ENCODE peak calls at places on chromosomes 6 and 20, in ten cellular contexts. T is SJSA1; E is left cardiac atrium; W is H9; O is CD4-positive, CD25-positive, alpha-beta regulatory T cell; K is T-helper 2 cell treated with Interferon-gamma antibody and Interleukin-4, amounts not matched to agents 5 μg/mL and 100 μg/mL, for 36 hours; C is nephron progenitor cell; Z is caudate nucleus; A is T-helper 1 cell; V is NCI-H1436. N is an unnamed sample.

GRCh38 chr20:9609892-9610502 is 95.6 kb downstream of the LAMP5 start:
- DNase-seq in W (peak), V (peak), C (peak), Z (peak), T (peak), A (peak), K (no peak), O (no peak), E (no peak), N (peak)

GRCh38 chr6:31651602-31652191 is 764 bp downstream of the BAG6 start:
- DNase-seq in A (no peak), V (peak), W (peak), E (peak), Z (no peak), K (no peak), T (no peak), O (no peak), C (no peak), N (no peak)

GRCh38 chr6:7920425-7920824 is 9.8 kb upstream of the TXNDC5 start:
- DNase-seq in W (no peak), A (no peak), K (no peak), C (no peak), V (no peak), E (no peak), T (no peak), Z (no peak), O (no peak), N (no peak)

GRCh38 chr6:138226011-138226410 is 7.7 kb upstream of the PBOV1 start:
- DNase-seq in A (no peak), O (no peak), C (no peak), K (no peak), V (no peak), E (no peak), W (no peak), T (no peak), Z (no peak), N (no peak)

GRCh38 chr6:97885844-97886243 is 602.8 kb upstream of the MMS22L start:
- DNase-seq in E (no peak), W (no peak), C (peak), T (no peak), V (no peak), O (no peak), K (no peak), Z (no peak), A (no peak), N (no peak)

GRCh38 chr20:18739785-18740184 is 73.8 kb upstream of the SCP2D1 start:
- DNase-seq in C (peak), Z (peak), E (no peak), A (no peak), K (no peak), W (no peak), O (no peak), T (no peak), V (peak), N (peak)

GRCh38 chr6:54366647-54367327 is 58.5 kb downstream of the TINAG start:
- DNase-seq in O (no peak), Z (no peak), V (no peak), C (no peak), K (no peak), T (no peak), E (no peak), W (no peak), A (no peak), N (no peak)

GRCh38 chr20:16143596-16143995 is 429.7 kb downstream of the KIF16B start:
- DNase-seq in K (no peak), Z (no peak), T (no peak), O (no peak), V (no peak), W (no peak), E (no peak), A (no peak), C (no peak), N (no peak)

GRCh38 chr6:168420706-168421105 is 20.3 kb upstream of the SMOC2 start:
- DNase-seq in C (no peak), W (no peak), T (no peak), A (no peak), K (no peak), O (no peak), E (no peak), Z (no peak), V (no peak), N (no peak)

GRCh38 chr6:121354764-121355163 is 20.5 kb upstream of the TBC1D32 start:
- DNase-seq in O (no peak), A (no peak), K (no peak), Z (no peak), V (no peak), C (no peak), E (no peak), T (no peak), W (no peak), N (peak)

GRCh38 chr6:141956046-141956761 is 176.5 kb upstream of the GJE1 start:
- DNase-seq in Z (no peak), V (no peak), O (no peak), E (peak), A (no peak), W (no peak), T (no peak), K (no peak), C (no peak), N (no peak)

GRCh38 chr20:45972500-45973183 is 639 bp upstream of the ZNF335 start:
- DNase-seq in O (no peak), C (no peak), W (no peak), K (no peak), T (no peak), E (no peak), Z (no peak), A (no peak), V (no peak), N (no peak)

GRCh38 chr20:43959079-43959919 is 44.6 kb downstream of the TOX2 start:
- DNase-seq in W (no peak), T (no peak), O (no peak), A (no peak), C (no peak), Z (no peak), K (no peak), E (no peak), V (peak), N (no peak)

GRCh38 chr6:88177961-88178464 is 11.9 kb upstream of the CNR1 start:
- DNase-seq in C (no peak), O (no peak), A (no peak), T (no peak), W (no peak), E (no peak), V (no peak), K (no peak), Z (no peak), N (no peak)

N was measured in SJCRH30.